ENCODE peak calls at places on chromosomes 11 and 22, in four cellular contexts. N is transverse colon, A is tibial nerve, T is A549. Z is an unnamed sample.

GRCh38 chr11:31780078-31780971 is 30.8 kb downstream of the PAX6 start:
- DNase-seq in N (no peak), T (no peak), A (no peak), Z (no peak)

GRCh38 chr11:69808708-69809107 is 10.5 kb downstream of the FGF3 start:
- DNase-seq in N (no peak), A (no peak), T (no peak), Z (peak; percentile 5)

GRCh38 chr11:824292-824880 is 3.3 kb upstream of the CRACR2B start:
- DNase-seq in N (peak; percentile 62), T (no peak), A (no peak), Z (no peak)

GRCh38 chr11:1619449-1619848 is 2.5 kb downstream of the KRTAP5-4 start:
- DNase-seq in T (no peak), N (no peak), A (no peak), Z (peak; percentile 22)

GRCh38 chr11:62487136-62487535 is 59.5 kb downstream of the AHNAK start:
- DNase-seq in N (no peak), T (no peak), A (no peak), Z (no peak)

GRCh38 chr11:1073261-1073724 is 1.4 kb upstream of the MUC2 start:
- DNase-seq in A (no peak), T (peak; percentile 83), N (peak; percentile 86), Z (peak; percentile 17)

GRCh38 chr11:33910261-33910959 is 18.5 kb upstream of the LMO2 start:
- DNase-seq in A (no peak), N (no peak), T (no peak), Z (no peak)

GRCh38 chr11:119578466-119579220 is 150.4 kb downstream of the NECTIN1 start:
- DNase-seq in N (no peak), T (no peak), A (no peak), Z (no peak)

GRCh38 chr11:46216040-46216764 is 61.3 kb upstream of the CREB3L1 start:
- DNase-seq in T (no peak), N (no peak), A (no peak), Z (no peak)

GRCh38 chr11:61787928-61788491 is 4.4 kb downstream of the TMEM258 start:
- DNase-seq in A (no peak), T (peak; percentile 84), N (peak; percentile 26), Z (peak; percentile 59)

GRCh38 chr22:25354456-25354855 is 135.0 kb downstream of the CRYBB2 start:
- DNase-seq in T (no peak), N (no peak), A (no peak), Z (no peak)

GRCh38 chr11:126083829-126084607 is 21.4 kb upstream of the CDON start:
- DNase-seq in A (no peak), T (no peak), N (no peak), Z (no peak)

GRCh38 chr11:120586072-120586471 is 74.5 kb downstream of the GRIK4 start:
- DNase-seq in T (no peak), N (no peak), A (no peak), Z (no peak)

GRCh38 chr11:45104006-45104789 is 42.2 kb upstream of the PRDM11 start:
- DNase-seq in N (no peak), T (no peak), A (no peak), Z (no peak)

GRCh38 chr11:35682230-35683195 is 19.9 kb downstream of the TRIM44 start:
- DNase-seq in A (no peak), T (no peak), N (peak; percentile 41), Z (no peak)

GRCh38 chr11:7498193-7498592 is 12.9 kb downstream of the OLFML1 start:
- DNase-seq in T (no peak), A (no peak), N (no peak), Z (no peak)

GRCh38 chr11:68798221-68798813 is 43.4 kb downstream of the CPT1A start:
- DNase-seq in T (no peak), N (peak; percentile 34), A (peak; percentile 35), Z (no peak)

GRCh38 chr11:115222218-115222862 is 281.9 kb downstream of the CADM1 start:
- DNase-seq in A (no peak), N (peak; percentile 15), T (peak; percentile 86), Z (peak; percentile 87)

GRCh38 chr22:41285441-41285819 is 557 bp downstream of the RANGAP1 start:
- DNase-seq in N (peak; percentile 68), A (no peak), T (peak; percentile 61), Z (peak; percentile 92)

GRCh38 chr11:18324381-18324780 is 2.0 kb downstream of the GTF2H1 start:
- DNase-seq in A (no peak), N (no peak), T (no peak), Z (no peak)

GRCh38 chr22:50702821-50703725 is 30.4 kb downstream of the SHANK3 start:
- DNase-seq in A (no peak), T (no peak), N (no peak), Z (no peak)

GRCh38 chr22:50702261-50702671 is 29.6 kb downstream of the SHANK3 start:
- DNase-seq in N (no peak), T (no peak), A (no peak), Z (no peak)

GRCh38 chr22:50700387-50701075 is 27.9 kb downstream of the SHANK3 start:
- DNase-seq in T (no peak), A (no peak), N (no peak), Z (no peak)

GRCh38 chr22:50701076-50701419 is 28.4 kb downstream of the SHANK3 start:
- DNase-seq in A (no peak), T (no peak), N (no peak), Z (no peak)

DNA sequence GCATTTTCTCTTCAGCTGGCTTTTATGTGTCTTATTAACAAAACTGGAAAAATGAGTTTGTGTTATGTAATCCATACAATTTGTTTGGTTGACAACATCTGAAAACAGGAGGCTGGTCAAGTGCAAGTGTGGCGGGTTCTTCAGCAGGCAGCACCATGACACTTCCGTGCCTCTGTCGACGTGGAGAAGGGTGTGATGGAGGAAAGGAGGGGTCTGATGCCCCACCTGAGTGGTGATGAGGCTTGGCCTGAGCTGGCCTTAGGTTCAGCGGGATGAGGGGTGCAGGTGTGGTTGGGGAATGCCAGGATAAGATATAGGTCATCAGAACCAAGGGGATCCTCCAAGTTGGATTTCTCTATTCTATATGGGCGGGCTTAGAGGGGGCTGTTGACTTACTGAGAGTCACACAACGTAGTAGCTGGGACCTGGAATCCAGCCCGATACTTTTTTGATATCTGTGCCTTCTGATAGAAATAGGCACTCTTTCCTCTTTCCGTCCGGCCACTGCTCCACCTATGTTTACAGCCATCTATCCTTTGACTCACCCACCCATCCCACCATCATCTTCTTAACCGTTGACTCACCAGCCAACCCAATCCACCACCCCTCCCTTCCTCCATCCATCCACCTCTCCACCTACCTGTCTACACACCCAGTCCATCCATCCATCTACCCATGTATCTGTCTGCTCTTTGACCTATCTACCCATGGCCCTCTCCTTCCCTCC is 29.0 kb downstream of the SHANK3 start:
- DNase-seq in T (no peak), N (no peak), A (no peak), Z (no peak)
- H3K4me3 ChIP-seq in T (no peak overlapping the region), N (no peak overlapping the region), A (no peak overlapping the region), Z (no peak overlapping the region)

DNA sequence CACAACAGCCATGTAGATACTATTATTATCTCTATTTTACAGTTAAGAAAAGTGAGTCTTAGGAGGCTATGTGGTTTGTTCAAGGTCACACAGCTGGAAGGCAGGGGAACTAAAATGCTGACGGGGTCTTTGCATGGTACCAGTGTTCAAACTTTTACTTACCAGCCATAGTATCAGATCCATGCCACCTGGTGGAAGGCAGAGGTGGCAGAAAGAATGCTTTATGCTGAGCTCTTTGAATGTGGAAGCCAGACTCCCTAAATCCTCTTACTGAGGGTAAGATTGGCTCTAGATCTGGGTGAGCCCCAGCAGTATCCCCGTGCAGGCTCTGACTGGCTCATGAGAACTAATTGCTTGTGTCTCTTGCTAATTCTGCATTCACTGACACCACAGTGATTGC is 54.3 kb upstream of the NAV2 start:
- DNase-seq in T (peak; percentile 17), A (no peak), N (no peak), Z (no peak)
- TF ChIP-seq CTCF in T (no peak), A (no peak), N (no peak), Z (peak; percentile 44)

GRCh38 chr22:23255506-23255905 is 75.2 kb downstream of the BCR start:
- DNase-seq in A (no peak), N (no peak), T (no peak), Z (no peak)

GRCh38 chr22:23256138-23256932 is 76.0 kb downstream of the BCR start:
- DNase-seq in N (no peak), T (no peak), A (no peak), Z (no peak)

GRCh38 chr22:23258826-23259170 is 78.5 kb downstream of the BCR start:
- DNase-seq in T (no peak), N (no peak), A (no peak), Z (no peak)

GRCh38 chr22:23257889-23258825 is 77.8 kb downstream of the BCR start:
- DNase-seq in T (no peak), A (no peak), N (no peak), Z (no peak)

DNA sequence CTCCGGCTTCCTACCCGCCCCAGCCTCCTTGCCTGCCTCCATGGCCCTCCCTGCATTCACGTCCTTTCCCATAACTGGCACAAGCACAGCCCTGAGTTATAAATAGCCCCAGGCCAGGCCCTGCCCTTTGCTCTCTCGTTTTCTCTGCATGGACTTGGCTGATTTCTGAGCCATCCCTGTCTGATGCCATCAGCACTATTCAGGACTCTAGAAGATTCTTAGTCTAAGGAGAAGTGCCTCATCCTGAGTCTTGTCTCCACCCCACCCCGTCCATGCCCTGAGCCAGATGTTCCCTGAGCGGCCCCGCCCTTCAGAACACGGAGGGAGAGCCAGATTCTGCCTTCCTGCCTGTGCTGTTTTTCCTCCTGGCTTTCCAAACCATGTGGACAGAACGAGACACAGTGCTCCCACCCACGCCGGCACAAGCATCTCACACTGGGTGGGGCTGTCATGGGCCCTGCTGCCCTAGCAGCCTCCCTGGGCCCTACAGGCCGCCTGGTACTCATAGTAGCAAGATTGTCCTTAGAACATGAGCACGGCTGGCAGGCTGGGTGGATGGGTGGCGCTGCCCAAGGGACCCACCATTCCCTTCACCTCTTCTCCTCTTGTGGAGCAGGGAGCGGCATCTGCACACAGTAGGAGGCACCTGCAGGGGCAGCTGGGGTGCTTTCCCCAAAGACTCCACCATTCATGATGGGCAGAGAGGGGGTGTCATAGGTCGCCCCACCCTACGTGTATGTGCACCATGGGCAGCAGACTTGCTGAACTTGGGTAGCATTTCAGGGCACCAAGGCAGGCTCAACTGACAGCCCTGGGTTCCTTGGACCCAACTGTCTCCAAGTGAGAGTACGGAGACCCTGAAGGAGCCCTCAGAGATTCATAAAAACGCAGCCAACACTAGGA is 76.9 kb downstream of the BCR start:
- DNase-seq in A (peak; percentile 73), N (peak; percentile 64), T (no peak), Z (no peak)
- H3K4me3 ChIP-seq in A (no peak overlapping the region), N (no peak overlapping the region), T (no peak overlapping the region), Z (no peak overlapping the region)

DNA sequence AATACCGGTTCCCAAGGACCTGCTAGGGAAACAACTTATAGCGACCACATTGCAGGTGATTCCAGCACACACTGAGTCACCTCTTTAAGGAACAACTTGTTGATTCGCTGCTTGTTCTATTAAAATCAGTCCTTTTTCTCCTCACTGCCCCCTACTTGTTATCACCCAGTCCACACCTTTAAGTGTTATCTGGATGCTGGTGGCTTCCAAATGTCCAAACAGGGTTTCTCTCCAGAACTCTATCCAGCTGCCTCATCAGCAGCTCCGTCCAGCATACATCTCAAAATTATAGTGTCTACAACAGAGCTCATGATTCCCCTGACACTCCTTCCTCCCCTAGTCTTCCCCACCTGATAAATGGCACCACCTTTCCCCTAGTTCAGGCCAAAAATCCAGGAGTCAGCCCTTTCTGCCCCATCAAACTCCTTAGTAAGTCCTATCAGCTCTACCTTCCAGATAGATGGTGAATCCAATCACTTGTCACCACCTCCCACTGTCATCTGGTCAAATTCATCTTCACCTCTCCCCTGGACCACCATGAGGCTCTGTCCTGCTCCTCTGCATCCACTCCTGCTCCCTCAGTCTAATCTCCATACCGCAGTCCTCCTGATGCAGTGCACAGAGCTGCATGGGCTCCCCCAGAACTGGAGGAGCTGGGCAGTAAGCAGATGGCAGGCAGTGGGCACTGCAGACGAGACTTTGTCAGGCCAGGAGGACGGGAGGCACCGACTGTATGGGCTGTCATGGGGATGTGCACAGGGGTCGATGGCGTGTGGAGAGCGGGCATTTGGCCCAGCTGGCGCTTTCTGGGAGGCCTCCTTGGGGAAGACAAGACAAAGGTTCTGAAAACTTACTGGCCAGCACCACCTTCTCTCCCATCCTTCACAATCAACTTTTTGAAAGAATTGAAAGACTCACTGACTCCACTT is 19.3 kb downstream of the IL10RA start:
- DNase-seq in T (no peak), A (no peak), N (peak; percentile 4), Z (no peak)
- TF ChIP-seq CTCF in T (no peak), A (no peak), N (no peak), Z (no peak)

Z was measured in brain microvascular endothelial cell.